ENCODE peak calls at places on chromosomes 3 and 15, in seven cellular contexts. One of them, this sample, is unnamed.

GRCh38 chr3:113405180-113405579 is 36.1 kb downstream of the CFAP44 start:
- DNase-seq in activated CD8-positive, alpha-beta memory T cell treated with anti-CD3 and anti-CD28 coated beads, Interleukin-2, amount 50 U/mL, for 48 hours: no peak
- DNase-seq in RPMI7951: peak
- DNase-seq in astrocyte of the spinal cord: peak
- DNase-seq in DMS153: no peak
- DNase-seq in kidney tubule cell: peak
- DNase-seq in GM03348: peak
- DNase-seq in this sample: no peak

GRCh38 chr3:46089237-46090011 is 62.1 kb upstream of the XCR1 start:
- DNase-seq in RPMI7951: peak
- DNase-seq in activated CD8-positive, alpha-beta memory T cell treated with anti-CD3 and anti-CD28 coated beads, Interleukin-2, amount 50 U/mL, for 48 hours: peak
- DNase-seq in astrocyte of the spinal cord: peak
- DNase-seq in DMS153: no peak
- DNase-seq in GM03348: peak
- DNase-seq in kidney tubule cell: peak
- DNase-seq in this sample: peak

GRCh38 chr3:22117751-22118346 is 366.8 kb upstream of the ZNF385D start:
- DNase-seq in DMS153: no peak
- DNase-seq in astrocyte of the spinal cord: peak
- DNase-seq in activated CD8-positive, alpha-beta memory T cell treated with anti-CD3 and anti-CD28 coated beads, Interleukin-2, amount 50 U/mL, for 48 hours: no peak
- DNase-seq in kidney tubule cell: peak
- DNase-seq in GM03348: peak
- DNase-seq in RPMI7951: peak
- DNase-seq in this sample: no peak

GRCh38 chr3:159787191-159787590 is 201.4 kb upstream of the IL12A start:
- DNase-seq in activated CD8-positive, alpha-beta memory T cell treated with anti-CD3 and anti-CD28 coated beads, Interleukin-2, amount 50 U/mL, for 48 hours: no peak
- DNase-seq in kidney tubule cell: peak
- DNase-seq in DMS153: peak
- DNase-seq in GM03348: peak
- DNase-seq in RPMI7951: peak
- DNase-seq in astrocyte of the spinal cord: peak
- DNase-seq in this sample: no peak

GRCh38 chr15:41258706-41259471 is 27.8 kb downstream of the CHP1 start:
- DNase-seq in astrocyte of the spinal cord: peak
- DNase-seq in RPMI7951: no peak
- DNase-seq in kidney tubule cell: peak
- DNase-seq in DMS153: no peak
- DNase-seq in GM03348: no peak
- DNase-seq in activated CD8-positive, alpha-beta memory T cell treated with anti-CD3 and anti-CD28 coated beads, Interleukin-2, amount 50 U/mL, for 48 hours: no peak
- DNase-seq in this sample: no peak

GRCh38 chr15:89822951-89823701 is 8.5 kb upstream of the ANPEP start:
- DNase-seq in astrocyte of the spinal cord: peak
- DNase-seq in activated CD8-positive, alpha-beta memory T cell treated with anti-CD3 and anti-CD28 coated beads, Interleukin-2, amount 50 U/mL, for 48 hours: no peak
- DNase-seq in DMS153: no peak
- DNase-seq in kidney tubule cell: peak
- DNase-seq in RPMI7951: peak
- DNase-seq in GM03348: peak
- DNase-seq in this sample: no peak

GRCh38 chr3:172513488-172513887 is 9.7 kb downstream of the TNFSF10 start:
- DNase-seq in activated CD8-positive, alpha-beta memory T cell treated with anti-CD3 and anti-CD28 coated beads, Interleukin-2, amount 50 U/mL, for 48 hours: no peak
- DNase-seq in RPMI7951: peak
- DNase-seq in DMS153: no peak
- DNase-seq in GM03348: no peak
- DNase-seq in astrocyte of the spinal cord: no peak
- DNase-seq in kidney tubule cell: no peak
- DNase-seq in this sample: no peak

GRCh38 chr3:62252614-62253147 is 120.7 kb downstream of the FEZF2 start:
- DNase-seq in GM03348: peak
- DNase-seq in astrocyte of the spinal cord: peak
- DNase-seq in RPMI7951: peak
- DNase-seq in kidney tubule cell: no peak
- DNase-seq in DMS153: no peak
- DNase-seq in activated CD8-positive, alpha-beta memory T cell treated with anti-CD3 and anti-CD28 coated beads, Interleukin-2, amount 50 U/mL, for 48 hours: no peak
- DNase-seq in this sample: no peak

GRCh38 chr3:54772046-54772445 is 155.8 kb downstream of the LRTM1 start:
- DNase-seq in RPMI7951: no peak
- DNase-seq in astrocyte of the spinal cord: no peak
- DNase-seq in activated CD8-positive, alpha-beta memory T cell treated with anti-CD3 and anti-CD28 coated beads, Interleukin-2, amount 50 U/mL, for 48 hours: no peak
- DNase-seq in GM03348: no peak
- DNase-seq in kidney tubule cell: no peak
- DNase-seq in DMS153: no peak
- DNase-seq in this sample: no peak

GRCh38 chr3:64588381-64588780 is 99.4 kb downstream of the ADAMTS9 start:
- DNase-seq in RPMI7951: no peak
- DNase-seq in activated CD8-positive, alpha-beta memory T cell treated with anti-CD3 and anti-CD28 coated beads, Interleukin-2, amount 50 U/mL, for 48 hours: no peak
- DNase-seq in astrocyte of the spinal cord: no peak
- DNase-seq in DMS153: no peak
- DNase-seq in kidney tubule cell: no peak
- DNase-seq in GM03348: no peak
- DNase-seq in this sample: no peak

GRCh38 chr3:58173670-58174472 is 36.9 kb downstream of the DNASE1L3 start:
- DNase-seq in DMS153: peak
- DNase-seq in RPMI7951: peak
- DNase-seq in activated CD8-positive, alpha-beta memory T cell treated with anti-CD3 and anti-CD28 coated beads, Interleukin-2, amount 50 U/mL, for 48 hours: peak
- DNase-seq in GM03348: no peak
- DNase-seq in astrocyte of the spinal cord: no peak
- DNase-seq in kidney tubule cell: peak
- DNase-seq in this sample: no peak

GRCh38 chr15:35123743-35124142 is 38.6 kb upstream of the NANOGP8 start:
- DNase-seq in DMS153: no peak
- DNase-seq in astrocyte of the spinal cord: no peak
- DNase-seq in activated CD8-positive, alpha-beta memory T cell treated with anti-CD3 and anti-CD28 coated beads, Interleukin-2, amount 50 U/mL, for 48 hours: no peak
- DNase-seq in kidney tubule cell: no peak
- DNase-seq in GM03348: no peak
- DNase-seq in RPMI7951: no peak
- DNase-seq in this sample: no peak

GRCh38 chr3:182397164-182397563 is 396.1 kb upstream of the ATP11B start:
- DNase-seq in RPMI7951: no peak
- DNase-seq in DMS153: no peak
- DNase-seq in kidney tubule cell: no peak
- DNase-seq in astrocyte of the spinal cord: no peak
- DNase-seq in GM03348: no peak
- DNase-seq in activated CD8-positive, alpha-beta memory T cell treated with anti-CD3 and anti-CD28 coated beads, Interleukin-2, amount 50 U/mL, for 48 hours: no peak
- DNase-seq in this sample: no peak

GRCh38 chr15:29141908-29142747 is 127.5 kb downstream of the NSMCE3 start:
- DNase-seq in GM03348: no peak
- DNase-seq in astrocyte of the spinal cord: no peak
- DNase-seq in activated CD8-positive, alpha-beta memory T cell treated with anti-CD3 and anti-CD28 coated beads, Interleukin-2, amount 50 U/mL, for 48 hours: no peak
- DNase-seq in RPMI7951: no peak
- DNase-seq in kidney tubule cell: peak
- DNase-seq in DMS153: no peak
- DNase-seq in this sample: peak

GRCh38 chr3:53816430-53816829 is 29.8 kb downstream of the CHDH start:
- DNase-seq in DMS153: no peak
- DNase-seq in activated CD8-positive, alpha-beta memory T cell treated with anti-CD3 and anti-CD28 coated beads, Interleukin-2, amount 50 U/mL, for 48 hours: no peak
- DNase-seq in astrocyte of the spinal cord: no peak
- DNase-seq in RPMI7951: no peak
- DNase-seq in GM03348: no peak
- DNase-seq in kidney tubule cell: peak
- DNase-seq in this sample: no peak

GRCh38 chr3:127462111-127462655 is 128.3 kb downstream of the TPRA1 start:
- DNase-seq in RPMI7951: no peak
- DNase-seq in GM03348: no peak
- DNase-seq in activated CD8-positive, alpha-beta memory T cell treated with anti-CD3 and anti-CD28 coated beads, Interleukin-2, amount 50 U/mL, for 48 hours: no peak
- DNase-seq in astrocyte of the spinal cord: no peak
- DNase-seq in kidney tubule cell: peak
- DNase-seq in DMS153: no peak
- DNase-seq in this sample: no peak

GRCh38 chr15:71575474-71576045 is 234.8 kb upstream of the NR2E3 start:
- DNase-seq in RPMI7951: peak
- DNase-seq in activated CD8-positive, alpha-beta memory T cell treated with anti-CD3 and anti-CD28 coated beads, Interleukin-2, amount 50 U/mL, for 48 hours: no peak
- DNase-seq in GM03348: no peak
- DNase-seq in kidney tubule cell: peak
- DNase-seq in astrocyte of the spinal cord: peak
- DNase-seq in DMS153: no peak
- DNase-seq in this sample: no peak

GRCh38 chr15:35958021-35958420 is 412.1 kb upstream of the DPH6 start:
- DNase-seq in DMS153: peak
- DNase-seq in kidney tubule cell: no peak
- DNase-seq in GM03348: no peak
- DNase-seq in RPMI7951: no peak
- DNase-seq in activated CD8-positive, alpha-beta memory T cell treated with anti-CD3 and anti-CD28 coated beads, Interleukin-2, amount 50 U/mL, for 48 hours: no peak
- DNase-seq in astrocyte of the spinal cord: peak
- DNase-seq in this sample: no peak